ENCODE peak calls at places on chromosome 1, in seven cellular contexts. Z is SJSA1, L is lung, Y is PC-3, A is pancreas, U is H7, R is mesenchymal stem cell. S is an unnamed sample.

GRCh38 chr1:46190539-46190938 is 7.7 kb downstream of the POMGNT1 start:
- DNase-seq in L (peak; percentile 39), U (no peak), R (no peak), A (no peak), Y (no peak), Z (no peak), S (no peak)

GRCh38 chr1:9292361-9293240 is at the start of gene SPSB1:
- DNase-seq in Y (peak; percentile 78), A (peak; percentile 74), Z (peak; percentile 78), L (peak; percentile 68), R (peak; percentile 83), U (peak; percentile 94), S (peak; percentile 80)

GRCh38 chr1:183124259-183124658 is 61.8 kb upstream of the LAMC2 start:
- DNase-seq in L (no peak), U (no peak), A (no peak), Z (no peak), Y (no peak), R (no peak), S (no peak)

GRCh38 chr1:154179951-154180687 is 11.8 kb downstream of the TPM3 start:
- DNase-seq in Z (no peak), Y (no peak), L (no peak), U (peak; percentile 71), R (no peak), A (no peak), S (no peak)

GRCh38 chr1:25990702-25991395 is 7.0 kb downstream of the PAFAH2 start:
- DNase-seq in Y (no peak), R (no peak), L (no peak), U (no peak), A (no peak), Z (no peak), S (no peak)

GRCh38 chr1:220516014-220516721 is 11.8 kb upstream of the MARK1 start:
- DNase-seq in Y (no peak), L (no peak), Z (no peak), R (no peak), A (no peak), U (no peak), S (no peak)

GRCh38 chr1:207981976-207982375 is 71.1 kb upstream of the CD34 start:
- DNase-seq in R (no peak), U (peak; percentile 83), Y (peak; percentile 22), A (no peak), Z (no peak), L (no peak), S (no peak)

GRCh38 chr1:68973459-68974244 is 476.8 kb upstream of the DEPDC1 start:
- DNase-seq in Y (peak; percentile 53), A (no peak), L (no peak), Z (no peak), U (no peak), R (peak; percentile 8), S (no peak)

GRCh38 chr1:235998812-235999211 is 66.1 kb downstream of the NID1 start:
- DNase-seq in L (no peak), A (no peak), Y (peak; percentile 8), R (no peak), Z (no peak), U (no peak), S (no peak)

GRCh38 chr1:40780678-40781613 is 2.6 kb upstream of the KCNQ4 start:
- DNase-seq in Y (no peak), U (no peak), R (peak; percentile 51), L (no peak), A (no peak), Z (no peak), S (no peak)

GRCh38 chr1:40784141-40784770 is 669 bp downstream of the KCNQ4 start:
- DNase-seq in A (no peak), L (no peak), R (no peak), U (peak; percentile 90), Y (no peak), Z (no peak), S (no peak)

GRCh38 chr1:40781614-40781971 is 2.0 kb upstream of the KCNQ4 start:
- DNase-seq in U (no peak), R (no peak), Y (no peak), Z (no peak), A (no peak), L (no peak), S (no peak)

GRCh38 chr1:40783001-40783905 is at the start of gene KCNQ4:
- DNase-seq in U (peak; percentile 95), Z (no peak), Y (peak; percentile 46), L (peak; percentile 41), A (peak; percentile 57), R (no peak), S (peak; percentile 59)

GRCh38 chr1:40782371-40782956 is 1.1 kb upstream of the KCNQ4 start:
- DNase-seq in L (no peak), A (peak; percentile 24), R (peak; percentile 38), Y (no peak), U (peak; percentile 83), Z (no peak), S (no peak)
- H3K4me3 ChIP-seq in L (no peak overlapping the region), A (no peak overlapping the region), R (no peak overlapping the region), Y (peak overlapping the region; percentile 67), U (peak overlapping the region; percentile 57), Z (no peak overlapping the region), S (no peak overlapping the region)

DNA sequence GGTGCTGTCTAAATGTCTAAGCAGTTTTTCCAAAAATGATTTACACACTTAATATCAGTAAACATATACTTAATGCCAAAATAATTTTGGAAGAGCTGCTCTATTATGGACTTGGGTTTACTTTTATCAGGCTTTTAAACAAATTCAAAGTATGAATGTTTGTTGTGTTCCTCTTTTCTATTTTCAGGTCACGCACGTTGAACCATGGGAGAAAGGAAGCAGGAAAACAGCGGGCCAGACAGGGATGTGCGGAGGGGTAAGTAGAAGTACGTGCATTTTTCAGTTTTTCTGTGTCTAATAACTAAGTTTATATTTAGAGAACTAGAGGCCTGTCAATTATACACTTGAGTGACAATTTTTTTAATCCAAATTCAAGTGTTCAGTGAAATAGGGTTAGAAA is 3.4 kb downstream of the PRPF38B start:
- DNase-seq in Y (no peak), A (no peak), R (no peak), L (no peak), Z (no peak), U (no peak), S (no peak)
- H3K4me3 ChIP-seq in Y (peak overlapping the region; percentile 100), A (no peak overlapping the region), R (no peak overlapping the region), L (no peak overlapping the region), Z (no peak overlapping the region), U (no peak overlapping the region), S (no peak overlapping the region)

DNA sequence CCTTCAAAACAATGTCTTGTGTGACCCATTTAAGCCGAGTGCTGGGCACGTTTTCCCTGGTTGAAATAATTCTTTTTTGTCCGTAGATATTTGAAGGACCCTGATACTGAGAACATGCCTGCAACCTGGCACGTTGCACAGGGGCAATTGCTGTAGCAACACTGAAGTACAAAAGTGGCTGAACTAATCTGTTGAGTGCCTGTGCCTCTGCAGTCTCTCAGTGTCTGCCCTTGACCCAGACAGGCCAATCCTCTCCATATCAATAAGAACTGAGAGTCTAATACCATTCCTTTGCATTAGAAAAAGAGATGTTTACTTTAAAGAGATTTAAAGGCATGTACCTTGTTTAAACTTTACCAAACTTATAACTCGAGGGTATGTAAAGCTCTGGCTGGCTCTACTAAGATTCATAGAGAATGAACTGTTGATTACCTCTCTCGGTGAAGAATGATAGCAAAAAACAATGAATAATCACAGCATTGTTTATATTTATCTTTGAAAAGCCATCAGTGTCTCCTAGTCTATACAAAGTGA is 2.4 kb downstream of the GREM2 start:
- DNase-seq in A (no peak), Z (no peak), R (no peak), L (no peak), Y (no peak), U (no peak), S (no peak)
- H3K4me3 ChIP-seq in A (no peak overlapping the region), Z (no peak overlapping the region), R (peak overlapping the region; percentile 90), L (no peak overlapping the region), Y (no peak overlapping the region), U (no peak overlapping the region), S (peak overlapping the region; percentile 42)

GRCh38 chr1:114222920-114223319 is 69.3 kb upstream of the SYT6 start:
- DNase-seq in L (no peak), U (no peak), A (no peak), Y (no peak), Z (no peak), R (no peak), S (no peak)
- H3K4me3 ChIP-seq in L (no peak overlapping the region), U (no peak overlapping the region), A (no peak overlapping the region), Y (no peak overlapping the region), Z (no peak overlapping the region), R (no peak overlapping the region), S (no peak overlapping the region)

DNA sequence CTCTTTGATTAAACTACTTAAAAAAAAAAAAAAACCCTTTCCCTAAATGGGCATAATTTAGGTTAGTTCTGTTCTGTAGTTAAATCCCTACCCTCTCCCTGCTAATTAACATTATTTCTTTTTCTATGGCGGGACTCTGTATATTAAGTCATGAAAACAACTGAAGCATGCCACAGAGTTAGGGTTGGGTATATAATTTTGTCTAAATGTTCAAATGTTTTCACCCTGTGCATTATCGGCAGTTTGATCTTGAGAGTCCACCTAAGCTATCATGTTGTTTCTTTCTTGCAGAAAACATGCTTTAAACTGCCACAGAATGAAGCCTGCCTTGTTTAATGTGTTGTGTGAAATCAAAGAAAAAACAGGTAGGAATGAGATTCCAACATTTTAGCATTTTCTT is 4.0 kb downstream of the PBX1 start:
- DNase-seq in R (no peak), L (no peak), Z (no peak), A (no peak), Y (no peak), U (no peak), S (no peak)
- H3K4me3 ChIP-seq in R (peak overlapping the region; percentile 86), L (no peak overlapping the region), Z (no peak overlapping the region), A (peak overlapping the region; percentile 5), Y (no peak overlapping the region), U (peak overlapping the region; percentile 21), S (no peak overlapping the region)

DNA sequence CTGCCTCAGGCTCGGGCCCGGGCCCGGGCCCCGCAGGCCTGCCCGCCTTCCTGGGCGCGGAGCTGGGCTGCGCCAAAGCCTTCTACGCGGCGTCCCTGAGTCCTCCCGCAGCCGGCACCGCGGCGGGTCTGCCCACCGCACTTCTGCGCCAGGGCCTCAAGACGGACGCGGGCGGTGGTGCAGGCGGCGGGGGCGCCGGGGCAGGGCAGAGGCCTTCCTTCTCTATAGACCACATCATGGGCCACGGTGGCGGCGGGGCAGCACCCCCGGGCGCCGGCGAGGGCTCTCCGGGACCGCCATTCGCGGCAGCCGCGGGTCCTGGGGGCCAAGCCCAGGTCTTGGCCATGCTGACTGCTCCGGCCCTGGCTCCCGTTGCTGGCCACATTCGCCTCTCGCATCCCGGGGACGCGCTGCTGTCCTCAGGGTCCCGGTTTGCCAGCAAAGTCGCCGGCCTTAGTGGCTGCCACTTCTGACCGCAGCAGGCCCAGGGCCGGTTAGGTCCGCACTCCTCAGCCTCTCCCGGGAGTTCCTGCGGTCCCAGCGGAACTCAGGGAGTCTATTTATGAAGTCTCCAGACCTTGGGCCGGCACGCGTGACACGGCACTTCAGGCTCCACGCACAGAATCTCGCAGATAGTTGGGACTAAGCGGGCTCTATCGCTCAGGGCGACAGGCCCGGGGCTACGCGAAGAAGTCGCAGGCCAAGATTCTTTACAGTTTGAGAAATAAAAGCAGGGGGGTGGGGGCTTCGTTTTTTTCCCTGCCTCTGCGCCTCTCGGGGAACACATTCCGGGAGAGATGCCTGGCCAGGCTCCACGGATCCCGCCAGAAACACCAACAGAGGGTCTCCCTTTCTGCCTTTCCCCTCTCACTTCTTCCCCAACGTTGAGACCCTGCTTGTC is 1.6 kb downstream of the FOXD2 start:
- DNase-seq in U (peak; percentile 76), Z (no peak), R (no peak), L (no peak), Y (no peak), A (no peak), S (peak; percentile 48)
- H3K4me3 ChIP-seq in U (no peak overlapping the region), Z (peak overlapping the region; percentile 95), R (no peak overlapping the region), L (no peak overlapping the region), Y (no peak overlapping the region), A (no peak overlapping the region), S (no peak overlapping the region)

GRCh38 chr1:112317556-112317955 is 78.5 kb upstream of the CTTNBP2NL start:
- DNase-seq in L (no peak), Y (no peak), R (no peak), A (no peak), Z (no peak), U (no peak), S (no peak)
- H3K4me3 ChIP-seq in L (no peak overlapping the region), Y (no peak overlapping the region), R (no peak overlapping the region), A (no peak overlapping the region), Z (no peak overlapping the region), U (no peak overlapping the region), S (no peak overlapping the region)